ENCODE peak calls at places on chromosomes 5 and 9, in nine cellular contexts. Z is mesenchymal stem cell; D is activated CD4-positive, alpha-beta T cell treated with anti-CD3 and anti-CD28 coated beads, Interleukin-2, amount 50 U/mL, for 48 hours; U is skeletal muscle cell; C is transverse colon; O is activated CD8-positive, alpha-beta memory T cell treated with anti-CD3 and anti-CD28 coated beads, Interleukin-2, amount 50 U/mL, for 4 hours; L is NCI-H2171; W is ovary; A is mucosa of descending colon. E is an unnamed sample.

GRCh38 chr5:123085638-123086286 is 3.3 kb upstream of the PRDM6 start:
- DNase-seq in L (no peak), O (no peak), A (no peak), U (no peak), W (no peak), C (no peak), Z (no peak), D (no peak), E (no peak)

GRCh38 chr5:172504736-172505402 is 50.5 kb upstream of the SH3PXD2B start:
- DNase-seq in Z (no peak), O (no peak), U (peak; percentile 4), L (no peak), A (peak; percentile 29), W (peak; percentile 73), D (no peak), C (peak; percentile 19), E (no peak)

GRCh38 chr9:37025381-37026084 is 8.5 kb downstream of the PAX5 start:
- DNase-seq in U (no peak), A (no peak), L (no peak), C (no peak), Z (no peak), O (no peak), W (no peak), D (no peak), E (no peak)

GRCh38 chr9:20391208-20391607 is 231.1 kb downstream of the MLLT3 start:
- DNase-seq in U (no peak), A (no peak), W (no peak), L (no peak), Z (no peak), C (no peak), O (no peak), D (no peak), E (no peak)

GRCh38 chr9:128061305-128061704 is 5.8 kb downstream of the NAIF1 start:
- DNase-seq in D (no peak), C (no peak), Z (no peak), U (no peak), O (no peak), L (no peak), A (no peak), W (no peak), E (no peak)

GRCh38 chr5:173481821-173482220 is 134.6 kb downstream of the BOD1 start:
- DNase-seq in U (no peak), W (no peak), A (no peak), Z (no peak), L (no peak), C (no peak), O (no peak), D (no peak), E (no peak)

GRCh38 chr9:104082147-104082546 is 12.0 kb upstream of the SMC2 start:
- DNase-seq in U (no peak), Z (no peak), L (no peak), A (no peak), C (no peak), D (no peak), W (no peak), O (no peak), E (no peak)

GRCh38 chr5:43410414-43410813 is 1.8 kb downstream of the CCL28 start:
- DNase-seq in Z (no peak), U (no peak), C (no peak), L (no peak), D (no peak), A (peak; percentile 34), W (no peak), O (no peak), E (no peak)

GRCh38 chr9:91911681-91912080 is 38.3 kb downstream of the ROR2 start:
- DNase-seq in A (no peak), C (no peak), Z (no peak), L (no peak), W (no peak), U (no peak), D (no peak), O (no peak), E (no peak)

GRCh38 chr9:14346826-14347407 is 33.0 kb upstream of the NFIB start:
- DNase-seq in O (no peak), D (no peak), W (peak; percentile 37), U (no peak), C (no peak), Z (no peak), L (no peak), A (no peak), E (no peak)

GRCh38 chr5:88518131-88519016 is 249.7 kb upstream of the TMEM161B start:
- DNase-seq in Z (no peak), O (no peak), D (no peak), A (no peak), C (no peak), L (no peak), W (no peak), U (no peak), E (peak; percentile 78)

GRCh38 chr9:129125478-129125877 is 14.3 kb downstream of the PTPA start:
- DNase-seq in U (peak; percentile 84), A (no peak), O (no peak), C (no peak), D (no peak), W (no peak), L (no peak), Z (peak; percentile 78), E (no peak)

GRCh38 chr5:96855041-96855872 is 21.0 kb upstream of the ERAP2 start:
- DNase-seq in U (peak; percentile 77), O (no peak), W (no peak), D (no peak), Z (peak; percentile 56), C (peak; percentile 77), L (no peak), A (peak; percentile 81), E (no peak)

GRCh38 chr5:153513171-153513570 is 22.7 kb downstream of the GRIA1 start:
- DNase-seq in L (peak; percentile 30), C (no peak), Z (no peak), U (peak; percentile 57), A (no peak), W (no peak), D (no peak), O (no peak), E (no peak)

GRCh38 chr9:98913705-98914104 is 30.0 kb upstream of the COL15A1 start:
- DNase-seq in O (no peak), Z (no peak), D (no peak), L (no peak), W (no peak), C (no peak), U (no peak), A (no peak), E (no peak)

GRCh38 chr5:11384441-11385250 is 519.6 kb downstream of the CTNND2 start:
- DNase-seq in A (peak; percentile 10), U (no peak), L (peak; percentile 60), O (no peak), C (no peak), D (no peak), Z (no peak), W (peak; percentile 49), E (no peak)

GRCh38 chr9:129823163-129823933 is 588 bp downstream of the TOR1A start:
- DNase-seq in O (no peak), D (peak; percentile 24), W (peak; percentile 40), C (no peak), A (no peak), U (no peak), L (no peak), Z (peak; percentile 46), E (no peak)

GRCh38 chr5:138890686-138891085 is 15.6 kb upstream of the LRRTM2 start:
- DNase-seq in W (no peak), C (no peak), O (no peak), A (no peak), Z (no peak), U (no peak), L (no peak), D (no peak), E (no peak)

GRCh38 chr5:24621809-24622208 is 23.0 kb downstream of the CDH10 start:
- DNase-seq in W (no peak), L (no peak), O (no peak), U (no peak), C (no peak), Z (peak; percentile 83), D (no peak), A (peak; percentile 14), E (no peak)

GRCh38 chr5:8861764-8862163 is 684.1 kb downstream of the SEMA5A start:
- DNase-seq in D (no peak), C (peak; percentile 15), U (no peak), W (no peak), L (no peak), O (no peak), Z (peak; percentile 5), A (peak; percentile 55), E (no peak)

GRCh38 chr5:67774796-67775195 is 440.8 kb upstream of the PIK3R1 start:
- DNase-seq in A (no peak), W (no peak), U (no peak), C (no peak), Z (no peak), L (no peak), D (no peak), O (no peak), E (no peak)

GRCh38 chr9:133351908-133352634 is 4.1 kb downstream of the RPL7A start:
- DNase-seq in C (no peak), O (peak; percentile 44), W (no peak), Z (peak; percentile 66), A (peak; percentile 42), L (no peak), U (no peak), D (no peak), E (peak; percentile 63)

GRCh38 chr9:135060461-135061116 is 26.9 kb upstream of the OLFM1 start:
- DNase-seq in D (no peak), C (no peak), Z (no peak), L (no peak), U (no peak), W (no peak), A (no peak), O (peak; percentile 3), E (no peak)

E was measured in SW480.